ENCODE peak calls at places on chromosomes 3 and 15, in five cellular contexts. U, T, R, P and H are unnamed samples.

GRCh38 chr3:133562376-133562775 is 11.1 kb upstream of the CDV3 start:
- DNase-seq in U (no peak), T (no peak), R (no peak), P (no peak), H (no peak)

GRCh38 chr3:192128922-192129321 is 598.4 kb downstream of the FGF12 start:
- DNase-seq in U (no peak), T (no peak), R (no peak), P (no peak), H (no peak)

GRCh38 chr15:78873796-78874761 is 1.4 kb downstream of the MORF4L1 start:
- DNase-seq in U (peak), T (no peak), R (no peak), P (no peak), H (no peak)

GRCh38 chr3:186930639-186931486 is 537 bp downstream of the ST6GAL1 start:
- DNase-seq in U (peak), T (peak), R (peak), P (peak), H (no peak)

GRCh38 chr3:43997788-43998373 is 243.8 kb upstream of the TOPAZ1 start:
- DNase-seq in U (no peak), T (no peak), R (no peak), P (no peak), H (no peak)

GRCh38 chr3:16059081-16059537 is 115.4 kb upstream of the GALNT15 start:
- DNase-seq in U (no peak), T (no peak), R (no peak), P (no peak), H (no peak)

GRCh38 chr3:46065751-46066256 is 38.5 kb upstream of the XCR1 start:
- DNase-seq in U (no peak), T (no peak), R (no peak), P (no peak), H (no peak)

GRCh38 chr15:70505411-70505919 is 257.9 kb downstream of the UACA start:
- DNase-seq in U (no peak), T (no peak), R (peak), P (no peak), H (no peak)

GRCh38 chr15:63560741-63561448 is 36.3 kb upstream of the FBXL22 start:
- DNase-seq in U (no peak), T (no peak), R (no peak), P (no peak), H (no peak)

GRCh38 chr3:52306978-52307377 is 9.1 kb upstream of the DNAH1 start:
- DNase-seq in U (no peak), T (no peak), R (no peak), P (no peak), H (no peak)

GRCh38 chr3:129617381-129618185 is 11.1 kb upstream of the PLXND1 start:
- DNase-seq in U (no peak), T (no peak), R (no peak), P (no peak), H (no peak)

GRCh38 chr3:126487151-126487771 is 11.6 kb upstream of the ZXDC start:
- DNase-seq in U (no peak), T (no peak), R (no peak), P (no peak), H (no peak)
- TF ChIP-seq CTCF in U (no peak), T (no peak), R (peak), P (peak), H (no peak)

GRCh38 chr15:58179206-58179605 is 41.0 kb downstream of the AQP9 start:
- DNase-seq in U (no peak), T (no peak), R (no peak), P (no peak), H (no peak)
- H3K27ac ChIP-seq in U (no peak), T (no peak), R (no peak), P (no peak), H (no peak)

GRCh38 chr3:154120903-154121235 is 321 bp upstream of the ARHGEF26 start:
- DNase-seq in U (no peak), T (no peak), R (no peak), P (no peak), H (no peak)
- H3K4me3 ChIP-seq in U (peak), T (peak), R (peak), P (peak), H (peak)

DNA sequence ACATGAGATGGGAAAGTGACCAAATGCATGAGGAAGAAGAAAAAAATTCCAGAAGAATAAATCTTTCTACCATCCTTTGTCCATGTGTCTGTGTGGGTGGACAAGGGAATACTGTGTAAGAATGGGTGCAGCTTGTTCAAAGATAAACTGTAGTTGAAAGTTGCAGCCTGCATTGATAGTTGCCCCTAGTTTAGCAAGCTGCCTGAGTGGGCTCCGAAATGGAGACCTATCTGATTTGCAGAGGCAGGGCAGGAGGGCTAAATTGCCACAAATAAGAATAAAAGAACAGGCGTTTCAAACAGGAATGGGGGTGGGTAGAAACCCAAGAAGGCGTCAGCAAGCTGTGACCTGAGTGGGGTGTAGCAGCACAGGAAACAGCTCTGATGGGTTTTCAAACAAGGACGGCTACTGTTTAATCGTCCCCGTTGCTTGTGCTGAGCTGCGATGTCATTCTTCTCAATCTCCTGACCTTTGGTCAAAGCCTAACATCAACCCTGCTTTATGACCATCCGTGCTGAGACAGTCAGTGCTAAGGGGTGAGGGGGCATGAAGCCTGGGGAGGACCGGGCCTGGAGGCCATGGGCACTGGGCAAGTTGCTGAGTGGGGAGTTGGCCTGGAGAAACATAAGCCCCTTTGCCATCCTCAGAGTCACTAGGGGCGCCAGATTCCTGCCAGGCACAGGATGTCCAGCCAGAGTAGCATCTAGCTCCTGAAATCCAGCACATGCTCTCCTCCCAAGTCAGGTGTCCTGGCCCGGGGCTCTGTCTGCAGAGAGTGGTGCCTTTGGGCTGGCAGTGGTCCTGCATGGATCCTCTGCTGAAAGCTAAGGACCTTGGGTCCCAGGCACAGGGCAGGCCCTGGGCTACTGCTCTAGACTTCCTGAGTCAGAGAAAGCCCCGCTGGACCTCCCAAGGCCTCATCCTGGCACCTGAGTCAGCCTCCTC is 19.2 kb upstream of the C15orf39 start:
- DNase-seq in U (no peak), T (no peak), R (no peak), P (no peak), H (no peak)
- TF ChIP-seq CTCF in U (no peak), T (no peak), R (peak), P (no peak), H (no peak)